ENCODE peak calls at places on chromosomes 3 and 15, in seven cellular contexts. C is transverse colon, E is stomach, F is Panc1, N is HCT116, U is prostate gland, J is upper lobe of left lung. A is an unnamed sample.

GRCh38 chr15:79609501-79609900 is 177.4 kb downstream of the MINAR1 start:
- DNase-seq in C (no peak), F (no peak), U (no peak), E (no peak), N (no peak), J (no peak), A (no peak)

GRCh38 chr15:39211108-39211979 is 369.5 kb upstream of the THBS1 start:
- DNase-seq in C (no peak), N (no peak), F (no peak), U (no peak), E (no peak), J (no peak), A (no peak)

GRCh38 chr3:186142556-186142955 is 33.7 kb upstream of the ETV5 start:
- DNase-seq in E (no peak), N (no peak), U (no peak), J (no peak), F (no peak), C (no peak), A (no peak)

GRCh38 chr15:58564967-58565366 is 133.2 kb downstream of the LIPC start:
- DNase-seq in E (no peak), J (no peak), U (no peak), F (no peak), C (no peak), N (no peak), A (no peak)

GRCh38 chr15:25501828-25502446 is 63.1 kb upstream of the UBE3A start:
- DNase-seq in J (peak; percentile 31), C (no peak), E (no peak), N (peak; percentile 27), U (no peak), F (no peak), A (peak; percentile 20)

GRCh38 chr3:151792411-151792810 is 21.5 kb upstream of the AADAC start:
- DNase-seq in E (no peak), U (no peak), N (no peak), J (no peak), F (no peak), C (no peak), A (no peak)

GRCh38 chr3:37824090-37824953 is 37.4 kb upstream of the CTDSPL start:
- DNase-seq in C (no peak), N (no peak), J (no peak), U (no peak), E (no peak), F (no peak), A (no peak)

GRCh38 chr15:45648521-45649200 is 13.8 kb downstream of the SQOR start:
- DNase-seq in J (peak; percentile 56), E (peak; percentile 67), F (no peak), C (no peak), N (peak; percentile 32), U (no peak), A (no peak)

GRCh38 chr3:79358327-79358726 is 409.5 kb downstream of the ROBO1 start:
- DNase-seq in J (no peak), E (no peak), C (no peak), F (no peak), U (peak; percentile 36), N (no peak), A (no peak)

DNA sequence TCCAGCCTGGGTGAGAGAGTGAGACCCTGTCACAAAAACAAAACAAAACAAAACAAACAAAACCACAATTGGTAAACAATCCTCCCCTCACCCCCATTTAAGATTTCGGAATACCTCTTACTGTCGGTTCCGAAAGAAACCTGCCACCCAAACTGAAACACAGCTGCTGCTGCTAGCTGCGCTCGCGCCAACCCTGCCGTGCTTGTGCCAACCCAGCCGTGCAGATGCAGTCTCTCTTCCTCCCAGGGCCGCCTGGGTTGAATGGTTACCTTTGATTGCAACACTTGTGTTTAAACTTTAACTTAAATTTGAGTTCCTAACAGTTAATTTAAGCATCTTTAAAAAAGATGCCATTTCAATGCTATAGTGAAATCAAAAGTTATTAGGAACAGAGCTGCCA is 28.5 kb upstream of the SPTBN5 start:
- DNase-seq in U (no peak), J (no peak), C (no peak), N (no peak), F (no peak), E (no peak), A (no peak)
- TF ChIP-seq POLR2AphosphoS5 in U (no peak), J (no peak), C (no peak), N (no peak), F (no peak), E (no peak), A (no peak)

GRCh38 chr15:75431250-75431649 is 20.2 kb downstream of the SIN3A start:
- DNase-seq in C (no peak), J (no peak), U (no peak), E (no peak), F (no peak), N (no peak), A (no peak)

GRCh38 chr15:75431682-75432081 is 19.8 kb downstream of the SIN3A start:
- DNase-seq in N (no peak), C (no peak), U (no peak), F (no peak), J (no peak), E (no peak), A (no peak)

GRCh38 chr15:75437721-75438120 is 13.8 kb downstream of the SIN3A start:
- DNase-seq in N (no peak), U (no peak), F (no peak), J (no peak), E (no peak), C (no peak), A (no peak)

GRCh38 chr15:75436861-75437260 is 14.6 kb downstream of the SIN3A start:
- DNase-seq in N (no peak), E (no peak), J (no peak), F (no peak), U (no peak), C (no peak), A (no peak)
- H3K36me3 ChIP-seq in N (no peaks in the 10 kb centered on the region), E (peaks cover 25% of the 10 kb centered on the region), J (peaks cover 19% of the 10 kb centered on the region), F (no peaks in the 10 kb centered on the region), U (no peaks in the 10 kb centered on the region), C (no peaks in the 10 kb centered on the region), A (no peaks in the 10 kb centered on the region)

GRCh38 chr3:187183210-187183862 is 13.9 kb upstream of the RTP1 start:
- DNase-seq in J (no peak), N (no peak), F (no peak), E (no peak), C (no peak), U (peak; percentile 13), A (no peak)
- TF ChIP-seq POLR2AphosphoS5 in J (no peak), N (no peak), F (no peak), E (no peak), C (no peak), U (no peak), A (no peak)

GRCh38 chr3:52210037-52210436 is 12.1 kb downstream of the ALAS1 start:
- DNase-seq in F (no peak), E (no peak), C (no peak), U (no peak), J (no peak), N (no peak), A (no peak)
- H3K36me3 ChIP-seq in F (peaks cover 32% of the 10 kb centered on the region), E (peaks cover 100% of the 10 kb centered on the region), C (no peaks in the 10 kb centered on the region), U (peaks cover 25% of the 10 kb centered on the region), J (peaks cover 100% of the 10 kb centered on the region), N (peaks cover 73% of the 10 kb centered on the region), A (peaks cover 85% of the 10 kb centered on the region)

GRCh38 chr3:114213262-114213668 is 24.1 kb downstream of the ZNF80 start:
- DNase-seq in N (no peak), J (no peak), E (no peak), F (no peak), U (no peak), C (no peak), A (no peak)
- TF ChIP-seq POLR2AphosphoS5 in N (no peak), J (no peak), E (no peak), F (no peak), U (no peak), C (no peak), A (no peak)

GRCh38 chr15:101275018-101275417 is 2.3 kb downstream of the SELENOS start:
- DNase-seq in E (no peak), J (no peak), C (no peak), N (no peak), U (no peak), F (no peak), A (no peak)
- H3K36me3 ChIP-seq in E (peaks cover 70% of the 10 kb centered on the region), J (peaks cover 69% of the 10 kb centered on the region), C (peaks cover 3% of the 10 kb centered on the region), N (peaks cover 53% of the 10 kb centered on the region), U (peaks cover 37% of the 10 kb centered on the region), F (peaks cover 42% of the 10 kb centered on the region), A (peaks cover 59% of the 10 kb centered on the region)

GRCh38 chr3:127135241-127136023 is 57.5 kb upstream of the PRR23E start:
- DNase-seq in E (no peak), J (no peak), F (no peak), C (no peak), U (no peak), N (no peak), A (peak; percentile 92)
- TF ChIP-seq POLR2AphosphoS5 in E (no peak), J (no peak), F (no peak), C (no peak), U (no peak), N (no peak), A (no peak)

A was measured in SK-N-SH.